ENCODE peak calls at places on chromosomes 3 and 15, in ten cellular contexts. P is GM12865; B is AG08395; Z is mesothelial cell of epicardium; Q is uterus; D is effector memory CD8-positive, alpha-beta T cell; Y is H9; A is hypothalamus; H is CD8-positive, alpha-beta memory T cell; N is stimulated activated CD4-positive, alpha-beta T cell treated with anti-CD3 and anti-CD28 coated beads, Interleukin-4, amount 100 ng/mL, for 4 hours. O is an unnamed sample.

GRCh38 chr3:23960649-23961048 is 15.6 kb downstream of the NR1D2 start:
- DNase-seq in P (no peak), B (no peak), Z (no peak), Q (no peak), D (no peak), Y (no peak), A (no peak), H (no peak), N (no peak), O (no peak)

GRCh38 chr15:50250789-50251394 is 14.6 kb downstream of the HDC start:
- DNase-seq in P (peak; percentile 9), B (no peak), Z (no peak), Q (no peak), D (no peak), Y (no peak), A (no peak), H (no peak), N (no peak), O (no peak)

GRCh38 chr3:107524214-107525100 is 1.7 kb downstream of the BBX start:
- DNase-seq in P (peak; percentile 56), B (peak; percentile 16), Z (peak; percentile 46), Q (peak; percentile 58), D (peak; percentile 34), Y (peak; percentile 51), A (peak; percentile 29), H (peak; percentile 57), N (peak; percentile 41), O (peak; percentile 45)

GRCh38 chr3:168976969-168977368 is 686.5 kb downstream of the MECOM start:
- DNase-seq in P (no peak), B (no peak), Z (no peak), Q (no peak), D (no peak), Y (no peak), A (no peak), H (no peak), N (no peak), O (no peak)

GRCh38 chr15:78929536-78930264 is 15.1 kb downstream of the CTSH start:
- DNase-seq in P (no peak), B (no peak), Z (no peak), Q (no peak), D (no peak), Y (no peak), A (no peak), H (no peak), N (no peak), O (no peak)

GRCh38 chr3:61257148-61257547 is 5.9 kb upstream of the FHIT start:
- DNase-seq in P (no peak), B (no peak), Z (no peak), Q (no peak), D (no peak), Y (no peak), A (no peak), H (no peak), N (no peak), O (no peak)

GRCh38 chr15:22786868-22787698 is 639 bp downstream of the NIPA1 start:
- DNase-seq in P (peak; percentile 50), B (no peak), Z (peak; percentile 46), Q (no peak), D (no peak), Y (peak; percentile 45), A (no peak), H (peak; percentile 19), N (peak; percentile 8), O (peak; percentile 9)

GRCh38 chr3:3365716-3366115 is 186.2 kb upstream of the CRBN start:
- DNase-seq in P (no peak), B (no peak), Z (no peak), Q (no peak), D (no peak), Y (no peak), A (no peak), H (no peak), N (no peak), O (no peak)

GRCh38 chr3:107421170-107421792 is 44.0 kb downstream of the CCDC54 start:
- DNase-seq in P (peak; percentile 71), B (peak; percentile 64), Z (no peak), Q (no peak), D (no peak), Y (no peak), A (no peak), H (peak; percentile 47), N (no peak), O (no peak)

GRCh38 chr3:156483961-156484787 is 70.7 kb downstream of the SSR3 start:
- DNase-seq in P (peak; percentile 86), B (peak; percentile 39), Z (no peak), Q (peak; percentile 46), D (peak; percentile 24), Y (no peak), A (no peak), H (peak; percentile 48), N (peak; percentile 52), O (peak; percentile 16)

GRCh38 chr15:100842756-100843730 is 36.6 kb upstream of the ALDH1A3 start:
- DNase-seq in P (no peak), B (peak; percentile 57), Z (no peak), Q (no peak), D (no peak), Y (no peak), A (no peak), H (no peak), N (no peak), O (no peak)

GRCh38 chr3:29597376-29598008 is 316.6 kb downstream of the RBMS3 start:
- DNase-seq in P (no peak), B (no peak), Z (no peak), Q (no peak), D (no peak), Y (no peak), A (no peak), H (no peak), N (no peak), O (no peak)

GRCh38 chr3:128080323-128080898 is 28.2 kb downstream of the SEC61A1 start:
- DNase-seq in P (no peak), B (peak; percentile 83), Z (no peak), Q (no peak), D (no peak), Y (no peak), A (no peak), H (no peak), N (no peak), O (no peak)

GRCh38 chr3:105145516-105145915 is 221.2 kb upstream of the ALCAM start:
- DNase-seq in P (no peak), B (no peak), Z (no peak), Q (no peak), D (no peak), Y (no peak), A (no peak), H (no peak), N (no peak), O (no peak)

GRCh38 chr3:31522152-31522551 is 10.6 kb upstream of the STT3B start:
- DNase-seq in P (peak; percentile 38), B (no peak), Z (no peak), Q (no peak), D (no peak), Y (no peak), A (no peak), H (no peak), N (peak; percentile 11), O (no peak)

GRCh38 chr15:96574766-96575165 is 244.3 kb downstream of the NR2F2 start:
- DNase-seq in P (no peak), B (no peak), Z (no peak), Q (no peak), D (no peak), Y (no peak), A (no peak), H (no peak), N (no peak), O (no peak)

GRCh38 chr3:122564155-122564912 is at the start of the genes DTX3L and PARP9:
- DNase-seq in P (peak; percentile 81), B (peak; percentile 91), Z (peak; percentile 76), Q (peak; percentile 84), D (peak; percentile 69), Y (peak; percentile 69), A (peak; percentile 65), H (peak; percentile 79), N (peak; percentile 90), O (peak; percentile 65)

GRCh38 chr3:134797080-134797801 is 2.2 kb downstream of the EPHB1 start:
- DNase-seq in P (no peak), B (no peak), Z (no peak), Q (no peak), D (no peak), Y (peak; percentile 50), A (no peak), H (no peak), N (no peak), O (no peak)

GRCh38 chr15:65987100-65987499 is 117.8 kb downstream of the RAB11A start:
- DNase-seq in P (no peak), B (no peak), Z (no peak), Q (no peak), D (no peak), Y (no peak), A (no peak), H (no peak), N (no peak), O (no peak)

GRCh38 chr3:46660003-46660402 is 33.5 kb downstream of the ALS2CL start:
- DNase-seq in P (no peak), B (no peak), Z (no peak), Q (no peak), D (no peak), Y (peak; percentile 26), A (no peak), H (no peak), N (no peak), O (no peak)

O was measured in activated T-helper 9 cell treated with anti-CD3 and anti-CD28 coated beads, Interleukin-2, amount 50 U/mL, for 16 hours.